ENCODE peak calls at places on chromosomes 7 and 10, in seven cellular contexts. One of them, this sample, is unnamed.

GRCh38 chr10:89352039-89352597 is 24.3 kb downstream of the IFIT3 start:
- DNase-seq in M059J: peak
- DNase-seq in mucosa of descending colon: no peak
- DNase-seq in CD4-positive, alpha-beta T cell: no peak
- DNase-seq in osteocyte: peak
- DNase-seq in activated CD4-positive, alpha-beta T cell treated with anti-CD3 and anti-CD28 coated beads, Interleukin-2, amount 50 U/mL, for 24 hours: no peak
- DNase-seq in COR-L47: no peak
- DNase-seq in this sample: no peak

GRCh38 chr10:22911889-22912762 is 15.7 kb upstream of the ARMC3 start:
- DNase-seq in mucosa of descending colon: no peak
- DNase-seq in CD4-positive, alpha-beta T cell: no peak
- DNase-seq in M059J: peak
- DNase-seq in COR-L47: peak
- DNase-seq in activated CD4-positive, alpha-beta T cell treated with anti-CD3 and anti-CD28 coated beads, Interleukin-2, amount 50 U/mL, for 24 hours: no peak
- DNase-seq in osteocyte: no peak
- DNase-seq in this sample: no peak

GRCh38 chr7:101792051-101792651 is 25.3 kb upstream of the CUX1 start:
- DNase-seq in mucosa of descending colon: no peak
- DNase-seq in COR-L47: no peak
- DNase-seq in activated CD4-positive, alpha-beta T cell treated with anti-CD3 and anti-CD28 coated beads, Interleukin-2, amount 50 U/mL, for 24 hours: no peak
- DNase-seq in osteocyte: no peak
- DNase-seq in M059J: peak
- DNase-seq in CD4-positive, alpha-beta T cell: no peak
- DNase-seq in this sample: no peak

GRCh38 chr7:71132521-71133231 is 732 bp downstream of the GALNT17 start:
- DNase-seq in activated CD4-positive, alpha-beta T cell treated with anti-CD3 and anti-CD28 coated beads, Interleukin-2, amount 50 U/mL, for 24 hours: no peak
- DNase-seq in mucosa of descending colon: no peak
- DNase-seq in M059J: no peak
- DNase-seq in COR-L47: no peak
- DNase-seq in osteocyte: no peak
- DNase-seq in CD4-positive, alpha-beta T cell: no peak
- DNase-seq in this sample: no peak

GRCh38 chr7:116403265-116403664 is 96.3 kb upstream of the CAV2 start:
- DNase-seq in CD4-positive, alpha-beta T cell: no peak
- DNase-seq in M059J: no peak
- DNase-seq in COR-L47: no peak
- DNase-seq in activated CD4-positive, alpha-beta T cell treated with anti-CD3 and anti-CD28 coated beads, Interleukin-2, amount 50 U/mL, for 24 hours: no peak
- DNase-seq in mucosa of descending colon: no peak
- DNase-seq in osteocyte: no peak
- DNase-seq in this sample: no peak

GRCh38 chr7:5997210-5997808 is 11.5 kb downstream of the PMS2 start:
- DNase-seq in osteocyte: peak
- DNase-seq in activated CD4-positive, alpha-beta T cell treated with anti-CD3 and anti-CD28 coated beads, Interleukin-2, amount 50 U/mL, for 24 hours: no peak
- DNase-seq in COR-L47: no peak
- DNase-seq in M059J: peak
- DNase-seq in mucosa of descending colon: no peak
- DNase-seq in CD4-positive, alpha-beta T cell: peak
- DNase-seq in this sample: no peak

GRCh38 chr7:120740348-120740747 is 117.6 kb downstream of the TSPAN12 start:
- DNase-seq in mucosa of descending colon: no peak
- DNase-seq in COR-L47: peak
- DNase-seq in activated CD4-positive, alpha-beta T cell treated with anti-CD3 and anti-CD28 coated beads, Interleukin-2, amount 50 U/mL, for 24 hours: no peak
- DNase-seq in osteocyte: no peak
- DNase-seq in CD4-positive, alpha-beta T cell: no peak
- DNase-seq in M059J: peak
- DNase-seq in this sample: no peak

GRCh38 chr10:48691812-48692528 is 7.3 kb downstream of the WDFY4 start:
- DNase-seq in COR-L47: no peak
- DNase-seq in M059J: no peak
- DNase-seq in mucosa of descending colon: no peak
- DNase-seq in osteocyte: peak
- DNase-seq in CD4-positive, alpha-beta T cell: no peak
- DNase-seq in activated CD4-positive, alpha-beta T cell treated with anti-CD3 and anti-CD28 coated beads, Interleukin-2, amount 50 U/mL, for 24 hours: no peak
- DNase-seq in this sample: no peak

This sample was measured in lower lobe of right lung.